ENCODE peak calls at places on chromosomes 12 and 14, in four cellular contexts. C is cardiac muscle cell, L is GM12878, T is ascending aorta. M is an unnamed sample.

GRCh38 chr12:7869137-7869536 is 3.6 kb downstream of the SLC2A14 start:
- DNase-seq in C (peak; percentile 23), L (no peak), T (no peak), M (no peak)

GRCh38 chr14:51873221-51873893 is 12.9 kb downstream of the GNG2 start:
- DNase-seq in C (peak; percentile 90), L (peak; percentile 94), T (no peak), M (no peak)

GRCh38 chr14:104552738-104553125 is 26.8 kb upstream of the C14orf180 start:
- DNase-seq in C (no peak), L (no peak), T (no peak), M (no peak)

GRCh38 chr14:36659822-36660735 is 1.6 kb upstream of the PAX9 start:
- DNase-seq in C (no peak), L (no peak), T (no peak), M (no peak)

GRCh38 chr14:64734990-64735389 is 30.8 kb downstream of the PLEKHG3 start:
- DNase-seq in C (no peak), L (no peak), T (no peak), M (no peak)

GRCh38 chr12:83700858-83701257 is 1014.2 kb downstream of the TMTC2 start:
- DNase-seq in C (no peak), L (no peak), T (no peak), M (no peak)

GRCh38 chr14:31414190-31414833 is 6.0 kb downstream of the HEATR5A start:
- DNase-seq in C (peak; percentile 13), L (no peak), T (no peak), M (no peak)

GRCh38 chr12:116603516-116603915 is 44.3 kb downstream of the MAP1LC3B2 start:
- DNase-seq in C (no peak), L (no peak), T (no peak), M (no peak)

GRCh38 chr14:36773136-36773540 is 111.5 kb downstream of the PAX9 start:
- DNase-seq in C (no peak), L (no peak), T (no peak), M (no peak)

GRCh38 chr12:27571463-27571862 is 47.5 kb downstream of the PPFIBP1 start:
- DNase-seq in C (peak; percentile 61), L (no peak), T (no peak), M (no peak)

GRCh38 chr12:89351489-89352241 is 636 bp downstream of the DUSP6 start:
- DNase-seq in C (peak; percentile 47), L (no peak), T (no peak), M (no peak)

GRCh38 chr12:45243963-45244362 is 28.1 kb downstream of the ANO6 start:
- DNase-seq in C (no peak), L (no peak), T (no peak), M (no peak)

GRCh38 chr12:52097045-52097666 is 17.7 kb downstream of the SMIM41 start:
- DNase-seq in C (no peak), L (no peak), T (no peak), M (no peak)

GRCh38 chr14:100888789-100889315 is 14.7 kb downstream of the RTL1 start:
- DNase-seq in C (peak; percentile 62), L (no peak), T (no peak), M (no peak)
- H3K36me3 ChIP-seq in C (no peaks in the 10 kb centered on the region), L (no peaks in the 10 kb centered on the region), T (no peaks in the 10 kb centered on the region), M (no peaks in the 10 kb centered on the region)

DNA sequence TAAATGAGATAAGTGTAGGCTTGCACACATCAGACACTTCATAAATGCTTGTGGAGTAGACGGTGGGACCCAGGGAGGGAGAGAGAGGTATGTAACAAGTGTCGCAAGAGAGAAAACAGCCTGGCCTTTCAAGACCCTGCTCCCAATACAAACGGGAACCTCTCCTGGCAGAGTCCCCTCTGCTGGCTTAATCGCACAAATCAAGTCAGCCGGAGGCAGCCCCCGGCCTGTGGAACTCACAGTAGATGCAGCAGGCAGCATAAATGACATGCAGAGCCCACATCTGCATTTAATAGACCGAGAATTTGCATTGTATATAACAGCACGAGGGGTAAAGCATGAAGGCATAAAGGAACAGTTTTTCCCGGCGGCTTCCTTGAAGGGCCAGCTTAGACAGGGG is 730 bp downstream of the RTL1 start:
- DNase-seq in C (no peak), L (no peak), T (no peak), M (no peak)
- H3K4me3 ChIP-seq in C (no peak overlapping the region), L (no peak overlapping the region), T (no peak overlapping the region), M (no peak overlapping the region)

GRCh38 chr14:99554757-99555531 is 49.1 kb downstream of the CCDC85C start:
- DNase-seq in C (no peak), L (no peak), T (no peak), M (no peak)
- H3K36me3 ChIP-seq in C (no peaks in the 10 kb centered on the region), L (no peaks in the 10 kb centered on the region), T (no peaks in the 10 kb centered on the region), M (no peaks in the 10 kb centered on the region)

GRCh38 chr12:108634225-108634795 is 616 bp upstream of the SELPLG start:
- DNase-seq in C (no peak), L (no peak), T (no peak), M (no peak)

GRCh38 chr12:108635997-108636808 is 2.5 kb upstream of the SELPLG start:
- DNase-seq in C (no peak), L (no peak), T (no peak), M (no peak)

GRCh38 chr12:108633534-108634224 is at the start of gene SELPLG:
- DNase-seq in C (no peak), L (peak; percentile 99), T (peak; percentile 42), M (no peak)

GRCh38 chr12:108637222-108637621 is 3.5 kb upstream of the SELPLG start:
- DNase-seq in C (no peak), L (no peak), T (no peak), M (no peak)

DNA sequence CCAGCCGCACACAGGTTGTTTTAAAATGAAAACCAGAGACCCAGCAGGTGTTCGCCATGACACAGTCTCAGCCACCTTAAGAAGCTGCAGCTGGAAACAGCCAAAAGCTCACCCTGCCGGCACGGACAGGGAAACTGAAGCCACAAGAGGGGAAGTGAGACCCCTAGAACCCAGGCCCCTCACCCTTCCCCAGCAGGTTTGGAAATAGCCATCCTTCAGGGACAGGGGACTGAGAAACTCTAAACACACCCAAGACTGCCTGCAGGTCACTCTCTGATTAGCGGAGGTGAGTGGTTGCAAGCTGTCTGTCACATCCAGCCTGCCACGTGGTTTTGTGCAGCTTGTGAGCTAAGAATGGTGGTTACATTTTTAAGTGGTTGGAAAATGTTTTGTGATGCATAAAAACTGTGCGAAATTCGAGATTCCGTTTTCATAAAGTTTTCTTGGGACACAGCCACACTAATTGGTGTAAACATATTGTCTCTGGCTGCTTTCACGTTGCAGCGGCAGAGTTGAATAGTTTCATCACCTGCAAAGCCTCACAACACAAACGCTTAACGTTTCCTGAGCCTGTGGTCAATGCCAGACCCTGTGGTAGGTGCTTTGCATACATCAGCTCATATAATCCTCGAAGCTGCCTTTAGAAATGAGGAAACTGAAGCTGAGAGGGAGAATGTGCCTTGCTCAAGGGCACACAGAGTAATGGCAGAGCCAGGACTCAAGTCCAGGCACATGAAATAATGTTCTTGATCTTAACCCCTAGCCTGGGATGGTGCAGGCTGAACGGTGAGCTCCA is 1.7 kb upstream of the SELPLG start:
- DNase-seq in C (no peak), L (peak; percentile 99), T (no peak), M (no peak)
- H3K4me3 ChIP-seq in C (no peak overlapping the region), L (peak overlapping the region; percentile 76), T (no peak overlapping the region), M (no peak overlapping the region)